ENCODE peak calls at places on chromosomes 6 and 20, in six cellular contexts. E is hepatocyte, C is OCI-LY7, W is colonic mucosa, Y is fibroblast of pulmonary artery, Q is endothelial cell. Z is an unnamed sample.

GRCh38 chr6:71043902-71044301 is 87.0 kb upstream of the B3GAT2 start:
- DNase-seq in E (no peak), C (no peak), W (no peak), Y (peak), Q (no peak), Z (no peak)

GRCh38 chr20:52060794-52061714 is 130.5 kb downstream of the ZFP64 start:
- DNase-seq in E (peak), C (no peak), W (peak), Y (peak), Q (peak), Z (peak)

GRCh38 chr6:13065596-13065995 is 262.7 kb downstream of the TBC1D7 start:
- DNase-seq in E (no peak), C (no peak), W (no peak), Y (no peak), Q (no peak), Z (no peak)

GRCh38 chr6:126337323-126337722 is 2.6 kb upstream of the CENPW start:
- DNase-seq in E (peak), C (no peak), W (no peak), Y (peak), Q (no peak), Z (no peak)

GRCh38 chr6:31732029-31732428 is 2.9 kb upstream of the DDAH2 start:
- DNase-seq in E (no peak), C (no peak), W (no peak), Y (no peak), Q (no peak), Z (no peak)

GRCh38 chr6:16130932-16131387 is 2.1 kb downstream of the MYLIP start:
- DNase-seq in E (peak), C (peak), W (peak), Y (peak), Q (peak), Z (no peak)

GRCh38 chr6:42406296-42407280 is 45.1 kb downstream of the TRERF1 start:
- DNase-seq in E (no peak), C (no peak), W (no peak), Y (peak), Q (no peak), Z (no peak)

GRCh38 chr6:32852844-32853540 is 512 bp downstream of the TAP1 start:
- DNase-seq in E (peak), C (peak), W (peak), Y (peak), Q (peak), Z (no peak)

GRCh38 chr20:57829805-57830514 is 120.1 kb upstream of the PMEPA1 start:
- DNase-seq in E (no peak), C (no peak), W (no peak), Y (no peak), Q (no peak), Z (peak)

GRCh38 chr6:101454106-101454676 is 60.7 kb downstream of the GRIK2 start:
- DNase-seq in E (no peak), C (no peak), W (no peak), Y (no peak), Q (no peak), Z (no peak)

GRCh38 chr6:72212686-72213085 is 326.3 kb downstream of the RIMS1 start:
- DNase-seq in E (no peak), C (no peak), W (no peak), Y (no peak), Q (no peak), Z (no peak)

GRCh38 chr6:43687437-43688347 is at the start of gene MRPS18A:
- DNase-seq in E (peak), C (peak), W (peak), Y (peak), Q (peak), Z (peak)

GRCh38 chr6:36929607-36930006 is 24.9 kb upstream of the PI16 start:
- DNase-seq in E (no peak), C (no peak), W (no peak), Y (peak), Q (no peak), Z (no peak)

GRCh38 chr6:44058617-44059358 is 68.5 kb downstream of the MRPL14 start:
- DNase-seq in E (peak), C (no peak), W (peak), Y (peak), Q (no peak), Z (no peak)

GRCh38 chr6:129186988-129187387 is 304.1 kb downstream of the LAMA2 start:
- DNase-seq in E (no peak), C (no peak), W (no peak), Y (peak), Q (no peak), Z (no peak)

GRCh38 chr6:87828044-87828443 is 126.0 kb upstream of the AKIRIN2 start:
- DNase-seq in E (no peak), C (peak), W (no peak), Y (no peak), Q (no peak), Z (no peak)

GRCh38 chr6:158999154-158999668 is 791 bp downstream of the RSPH3 start:
- DNase-seq in E (no peak), C (no peak), W (no peak), Y (peak), Q (no peak), Z (no peak)

GRCh38 chr6:19408331-19408730 is 428.8 kb upstream of the ID4 start:
- DNase-seq in E (no peak), C (no peak), W (no peak), Y (peak), Q (no peak), Z (no peak)

GRCh38 chr6:14987490-14987889 is 258.4 kb upstream of the JARID2 start:
- DNase-seq in E (no peak), C (no peak), W (no peak), Y (no peak), Q (no peak), Z (no peak)
- TF ChIP-seq CTCF in E (no peak), C (no peak), W (no peak), Y (no peak), Q (no peak), Z (no peak)

GRCh38 chr6:27726620-27727023 is 185.6 kb downstream of the OR2B2 start:
- DNase-seq in E (no peak), C (no peak), W (no peak), Y (no peak), Q (no peak), Z (peak)

DNA sequence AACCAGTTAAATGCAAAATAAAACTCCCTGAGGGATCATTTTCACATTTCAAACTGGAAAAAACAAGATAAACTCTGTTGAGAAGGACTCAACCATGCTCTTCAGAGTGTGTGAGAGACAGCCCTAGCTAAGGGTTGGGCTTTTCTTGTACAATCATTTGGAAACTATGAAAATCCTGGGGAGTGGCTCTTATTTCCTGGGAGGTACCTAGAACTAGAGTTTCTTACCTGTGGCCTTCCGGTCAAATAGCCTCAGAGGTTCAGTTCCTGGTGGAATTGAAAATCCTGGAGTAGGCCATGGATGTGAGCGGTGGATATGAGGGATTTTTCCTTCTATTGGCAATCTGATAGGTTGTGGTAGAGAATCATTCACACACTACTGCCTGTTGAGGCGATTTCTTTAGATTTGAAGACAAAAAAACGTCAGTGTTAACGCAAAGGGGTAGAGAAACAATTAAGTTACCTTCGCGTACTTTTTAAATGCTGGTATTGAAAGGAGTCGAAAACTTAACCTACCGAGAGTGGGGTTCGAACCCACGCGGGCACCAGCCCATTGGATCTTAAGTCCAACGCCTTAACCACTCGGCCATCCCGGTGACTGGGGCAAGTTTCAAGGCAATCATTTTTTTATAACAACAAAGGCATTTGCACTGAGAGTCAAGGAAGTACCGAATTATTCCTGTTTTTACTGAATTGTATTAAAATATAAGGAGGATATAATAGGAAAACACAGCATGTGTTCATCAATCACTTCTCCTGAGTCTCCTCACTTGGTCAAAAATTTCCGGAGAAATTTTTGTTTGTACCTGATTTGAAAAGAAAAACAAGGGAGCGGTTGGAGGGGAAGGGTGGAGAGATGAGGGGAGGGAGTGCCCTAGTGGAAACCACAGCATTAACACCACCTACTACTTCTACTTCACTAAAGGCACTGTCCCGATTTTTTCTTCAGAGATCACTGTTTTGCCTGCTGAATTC is 191.3 kb downstream of the OR2B2 start:
- DNase-seq in E (peak), C (no peak), W (no peak), Y (peak), Q (peak), Z (peak)
- TF ChIP-seq CTCF in E (no peak), C (no peak), W (no peak), Y (no peak), Q (no peak), Z (peak)

GRCh38 chr6:94190030-94190429 is 770.7 kb upstream of the EPHA7 start:
- DNase-seq in E (no peak), C (no peak), W (no peak), Y (no peak), Q (no peak), Z (no peak)

DNA sequence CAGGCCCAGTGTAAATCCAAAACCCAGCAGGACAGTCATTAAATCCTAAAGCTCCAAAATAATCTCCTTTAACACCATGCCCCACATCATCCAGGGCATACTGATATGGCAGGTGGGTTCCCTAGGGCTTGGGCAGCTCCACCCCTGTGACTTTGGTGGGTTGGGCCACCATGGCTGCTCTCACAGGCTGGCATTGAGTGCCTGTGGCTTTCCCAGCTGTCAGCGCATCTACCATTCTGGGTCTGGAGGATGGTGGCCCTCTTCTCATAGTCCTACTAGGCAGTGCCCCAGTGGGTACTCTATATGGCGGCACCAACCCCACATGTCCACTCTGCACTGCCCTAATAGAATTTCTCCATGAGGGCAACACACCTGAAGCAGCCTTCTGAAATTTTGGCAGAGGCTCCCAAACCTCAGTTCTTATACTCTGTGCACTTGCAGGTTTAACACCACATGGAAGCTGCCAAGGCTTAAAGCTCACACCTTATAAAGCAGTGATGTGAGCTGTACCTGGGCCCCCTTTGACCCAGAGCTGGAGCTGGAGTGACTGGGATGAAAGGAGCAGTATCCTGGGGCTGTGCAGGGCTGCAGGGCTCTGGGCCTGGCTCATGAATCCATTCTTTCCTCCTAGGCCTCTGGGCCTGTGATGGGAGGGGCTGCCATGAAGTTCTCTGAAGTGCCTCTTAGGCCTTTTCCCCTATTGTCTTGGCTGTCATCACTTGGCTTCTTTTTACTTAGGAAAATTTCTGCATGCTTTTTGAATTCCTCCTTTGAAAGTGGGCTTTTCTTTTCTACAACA is 765.5 kb upstream of the EPHA7 start:
- DNase-seq in E (no peak), C (no peak), W (no peak), Y (no peak), Q (no peak), Z (no peak)
- TF ChIP-seq CTCF in E (no peak), C (no peak), W (no peak), Y (no peak), Q (no peak), Z (no peak)

DNA sequence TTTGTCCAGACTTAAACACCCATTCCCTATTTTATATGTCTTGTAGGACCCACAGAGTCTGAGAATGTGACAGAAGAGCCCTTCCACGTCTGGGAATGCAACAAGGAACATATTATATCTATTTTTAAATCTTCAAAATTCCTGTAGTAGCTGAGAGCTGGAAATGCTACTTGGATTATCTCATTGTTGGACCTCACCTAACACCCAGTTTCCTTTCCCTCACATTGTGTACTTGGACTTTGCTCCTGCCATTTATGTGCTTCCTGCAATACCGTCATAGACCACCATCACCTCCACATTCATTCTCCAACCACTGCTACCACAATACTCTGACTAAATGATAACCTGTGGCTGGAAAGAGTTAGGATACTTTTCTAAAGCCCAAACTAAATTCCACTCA is 335.4 kb downstream of the COL12A1 start:
- DNase-seq in E (peak), C (no peak), W (no peak), Y (no peak), Q (no peak), Z (no peak)
- TF ChIP-seq CTCF in E (peak), C (no peak), W (peak), Y (no peak), Q (no peak), Z (peak)